ENCODE peak calls at places on chromosome 6, in five cellular contexts. One of them, this sample, is unnamed. For H3K36me3 and H3K4me1, the result is how much of the 10 kb centered on the place peaks cover.

GRCh38 chr6:161318456-161318855 is 44.6 kb upstream of the AGPAT4 start:
- DNase-seq in ovary: no peak
- DNase-seq in SK-N-SH: no peak
- DNase-seq in HepG2: peak
- DNase-seq in GM12878: no peak
- DNase-seq in this sample: no peak

GRCh38 chr6:38549180-38549579 is 90.5 kb downstream of the BTBD9 start:
- DNase-seq in ovary: no peak
- DNase-seq in SK-N-SH: no peak
- DNase-seq in HepG2: no peak
- DNase-seq in GM12878: no peak
- DNase-seq in this sample: no peak

GRCh38 chr6:44072959-44073611 is 54.2 kb downstream of the MRPL14 start:
- DNase-seq in ovary: peak
- DNase-seq in SK-N-SH: peak
- DNase-seq in HepG2: peak
- DNase-seq in GM12878: no peak
- DNase-seq in this sample: peak

GRCh38 chr6:115444079-115444478 is 616.6 kb downstream of the FRK start:
- DNase-seq in ovary: no peak
- DNase-seq in SK-N-SH: peak
- DNase-seq in HepG2: no peak
- DNase-seq in GM12878: no peak
- DNase-seq in this sample: no peak

GRCh38 chr6:141848029-141848890 is 284.5 kb upstream of the GJE1 start:
- DNase-seq in ovary: no peak
- DNase-seq in SK-N-SH: no peak
- DNase-seq in HepG2: no peak
- DNase-seq in GM12878: no peak
- DNase-seq in this sample: peak

GRCh38 chr6:33802186-33803061 is 1.4 kb downstream of the MLN start:
- DNase-seq in ovary: no peak
- DNase-seq in SK-N-SH: no peak
- DNase-seq in HepG2: no peak
- DNase-seq in GM12878: no peak
- DNase-seq in this sample: no peak

GRCh38 chr6:136921521-136921935 is 573 bp upstream of the SLC35D3 start:
- DNase-seq in ovary: no peak
- DNase-seq in SK-N-SH: peak
- DNase-seq in HepG2: no peak
- DNase-seq in GM12878: no peak
- DNase-seq in this sample: peak

GRCh38 chr6:125986956-125987617 is 747 bp downstream of the TRMT11 start:
- DNase-seq in ovary: no peak
- DNase-seq in SK-N-SH: peak
- DNase-seq in HepG2: peak
- DNase-seq in GM12878: peak
- DNase-seq in this sample: no peak

GRCh38 chr6:159012201-159012600 is 12.2 kb upstream of the RSPH3 start:
- DNase-seq in ovary: no peak
- DNase-seq in SK-N-SH: no peak
- DNase-seq in HepG2: no peak
- DNase-seq in GM12878: no peak
- DNase-seq in this sample: no peak

GRCh38 chr6:73680289-73680688 is 15.7 kb upstream of the CD109 start:
- DNase-seq in ovary: no peak
- DNase-seq in SK-N-SH: no peak
- DNase-seq in HepG2: no peak
- DNase-seq in GM12878: peak
- DNase-seq in this sample: no peak

GRCh38 chr6:106064766-106065165 is 21.4 kb upstream of the PRDM1 start:
- DNase-seq in ovary: no peak
- DNase-seq in SK-N-SH: no peak
- DNase-seq in HepG2: no peak
- DNase-seq in GM12878: no peak
- DNase-seq in this sample: no peak

GRCh38 chr6:134247271-134247833 is 70.6 kb downstream of the SGK1 start:
- DNase-seq in ovary: no peak
- DNase-seq in SK-N-SH: no peak
- DNase-seq in HepG2: no peak
- DNase-seq in GM12878: peak
- DNase-seq in this sample: peak

GRCh38 chr6:87196275-87196842 is 41.0 kb downstream of the ZNF292 start:
- DNase-seq in ovary: no peak
- DNase-seq in SK-N-SH: no peak
- DNase-seq in HepG2: no peak
- DNase-seq in GM12878: no peak
- DNase-seq in this sample: no peak

GRCh38 chr6:112332274-112332673 is 14.9 kb upstream of the RFPL4B start:
- DNase-seq in ovary: no peak
- DNase-seq in SK-N-SH: no peak
- DNase-seq in HepG2: no peak
- DNase-seq in GM12878: no peak
- DNase-seq in this sample: no peak

GRCh38 chr6:102660288-102660687 is 1266.8 kb downstream of the GRIK2 start:
- DNase-seq in ovary: no peak
- DNase-seq in SK-N-SH: no peak
- DNase-seq in HepG2: no peak
- DNase-seq in GM12878: no peak
- DNase-seq in this sample: no peak

DNA sequence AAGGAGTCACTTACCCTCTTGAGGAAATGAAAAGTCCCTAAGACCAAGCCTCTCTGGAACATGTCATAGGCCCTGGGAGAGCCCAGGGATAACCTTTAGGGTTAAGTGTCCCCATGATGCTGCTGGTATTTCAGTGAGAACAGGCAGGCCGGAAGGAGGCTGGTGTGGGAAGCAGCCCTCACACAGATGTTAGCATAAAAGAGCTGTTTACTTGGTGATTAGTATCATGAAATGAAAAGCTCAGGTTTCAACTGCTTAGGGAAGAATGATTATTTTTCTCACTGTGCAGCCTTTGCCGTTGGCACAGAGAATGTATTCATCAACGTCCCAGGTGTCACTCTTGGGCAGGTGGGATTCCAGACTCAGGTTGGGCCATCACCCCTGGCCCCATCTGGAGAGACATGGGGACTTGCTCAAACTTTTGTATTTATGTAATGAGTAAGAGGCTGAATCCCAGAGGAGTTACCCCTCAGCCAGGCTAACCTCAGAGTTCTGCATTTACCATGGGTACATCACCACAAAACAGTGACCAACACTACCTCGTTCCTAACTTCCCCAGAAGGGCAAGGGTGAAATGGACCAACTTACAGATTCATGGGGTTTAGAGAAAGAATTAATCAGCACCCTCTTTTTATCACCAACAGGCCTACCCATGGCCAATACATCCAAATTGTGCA is 260.1 kb upstream of the MARCKS start:
- DNase-seq in ovary: no peak
- DNase-seq in SK-N-SH: no peak
- DNase-seq in HepG2: no peak
- DNase-seq in GM12878: no peak
- DNase-seq in this sample: no peak
- TF ChIP-seq EP300 in ovary: no peak
- TF ChIP-seq EP300 in SK-N-SH: no peak
- TF ChIP-seq EP300 in HepG2: no peak
- TF ChIP-seq EP300 in GM12878: no peak
- TF ChIP-seq EP300 in this sample: no peak

DNA sequence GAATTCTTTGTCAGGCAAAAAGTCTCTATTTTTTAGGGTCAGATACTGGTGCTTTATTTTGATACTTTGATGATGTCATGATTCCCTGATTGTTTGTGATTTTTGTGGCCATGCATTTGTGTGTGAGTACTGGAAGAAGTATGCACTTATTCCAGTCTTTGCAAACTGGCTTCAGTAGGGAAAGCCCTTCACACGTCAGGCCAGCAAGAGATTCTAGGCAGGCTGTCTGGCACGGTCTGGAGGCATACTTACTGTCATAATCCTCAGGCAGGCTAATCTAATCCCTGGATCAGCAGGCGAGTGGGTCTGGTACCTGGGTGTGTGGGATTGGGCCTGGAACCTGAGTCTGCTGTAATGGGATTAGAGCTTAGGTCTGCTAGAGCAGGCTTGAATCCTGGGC is 391.8 kb upstream of the MMS22L start:
- DNase-seq in ovary: no peak
- DNase-seq in SK-N-SH: no peak
- DNase-seq in HepG2: no peak
- DNase-seq in GM12878: no peak
- DNase-seq in this sample: no peak
- H3K36me3 ChIP-seq in ovary: under half
- H3K36me3 ChIP-seq in SK-N-SH: under half
- H3K36me3 ChIP-seq in HepG2: under half
- H3K36me3 ChIP-seq in GM12878: under half
- H3K36me3 ChIP-seq in this sample: under half

GRCh38 chr6:160141001-160141726 is 19.5 kb downstream of the SLC22A1 start:
- DNase-seq in ovary: no peak
- DNase-seq in SK-N-SH: no peak
- DNase-seq in HepG2: no peak
- DNase-seq in GM12878: no peak
- DNase-seq in this sample: no peak

GRCh38 chr6:160138839-160139419 is 17.3 kb downstream of the SLC22A1 start:
- DNase-seq in ovary: no peak
- DNase-seq in SK-N-SH: no peak
- DNase-seq in HepG2: no peak
- DNase-seq in GM12878: no peak
- DNase-seq in this sample: no peak

GRCh38 chr6:160137130-160137988 is 15.7 kb downstream of the SLC22A1 start:
- DNase-seq in ovary: no peak
- DNase-seq in SK-N-SH: no peak
- DNase-seq in HepG2: peak
- DNase-seq in GM12878: no peak
- DNase-seq in this sample: no peak

GRCh38 chr6:160137989-160138835 is 16.6 kb downstream of the SLC22A1 start:
- DNase-seq in ovary: peak
- DNase-seq in SK-N-SH: peak
- DNase-seq in HepG2: peak
- DNase-seq in GM12878: peak
- DNase-seq in this sample: peak

DNA sequence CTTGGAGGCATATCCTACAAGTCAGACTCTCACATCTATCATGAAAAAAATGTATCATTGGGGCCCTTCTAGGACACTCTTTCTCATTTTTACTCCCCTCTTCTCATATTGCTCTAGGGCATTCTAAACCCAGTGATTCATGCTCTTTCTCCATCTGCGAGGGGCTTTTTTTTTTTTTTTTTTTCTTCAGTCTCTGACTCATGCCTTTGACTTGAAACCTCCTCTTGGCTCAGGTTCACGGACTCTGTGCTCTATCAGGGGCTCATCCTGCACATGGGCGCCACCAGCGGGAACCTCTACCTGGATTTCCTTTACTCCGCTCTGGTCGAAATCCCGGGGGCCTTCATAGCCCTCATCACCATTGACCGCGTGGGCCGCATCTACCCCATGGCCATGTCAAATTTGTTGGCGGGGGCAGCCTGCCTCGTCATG is 17.8 kb downstream of the SLC22A1 start:
- DNase-seq in ovary: peak
- DNase-seq in SK-N-SH: no peak
- DNase-seq in HepG2: no peak
- DNase-seq in GM12878: no peak
- DNase-seq in this sample: no peak
- H3K4me1 ChIP-seq in ovary: under half
- H3K4me1 ChIP-seq in SK-N-SH: under half
- H3K4me1 ChIP-seq in HepG2: half or more
- H3K4me1 ChIP-seq in GM12878: under half
- H3K4me1 ChIP-seq in this sample: under half

DNA sequence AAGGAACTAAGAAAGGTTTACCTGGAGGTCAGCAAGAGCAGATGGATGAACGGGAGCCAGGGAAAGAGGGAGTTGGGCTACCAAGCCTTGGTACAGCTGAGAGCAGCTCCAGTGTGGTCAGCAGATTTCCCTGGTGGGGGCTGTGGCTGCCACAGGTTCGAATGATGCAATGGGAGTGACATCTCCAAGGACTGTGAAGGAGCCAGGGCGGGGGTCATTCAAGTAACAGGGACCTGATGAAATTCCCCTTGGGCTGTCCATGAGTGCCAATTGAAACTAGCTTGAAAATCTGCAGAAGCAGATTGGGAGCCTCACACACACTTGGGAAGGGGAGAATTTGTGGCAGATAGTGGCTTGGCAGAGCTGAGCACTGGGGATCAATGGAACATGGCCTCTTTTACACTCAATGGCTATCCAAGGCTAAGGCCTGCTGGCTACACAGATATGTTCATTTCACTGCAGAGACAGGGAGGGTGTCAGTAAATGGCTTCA is 247.0 kb upstream of the ECI2 start:
- DNase-seq in ovary: no peak
- DNase-seq in SK-N-SH: no peak
- DNase-seq in HepG2: no peak
- DNase-seq in GM12878: no peak
- DNase-seq in this sample: no peak
- TF ChIP-seq EP300 in ovary: no peak
- TF ChIP-seq EP300 in SK-N-SH: no peak
- TF ChIP-seq EP300 in HepG2: no peak
- TF ChIP-seq EP300 in GM12878: no peak
- TF ChIP-seq EP300 in this sample: no peak

DNA sequence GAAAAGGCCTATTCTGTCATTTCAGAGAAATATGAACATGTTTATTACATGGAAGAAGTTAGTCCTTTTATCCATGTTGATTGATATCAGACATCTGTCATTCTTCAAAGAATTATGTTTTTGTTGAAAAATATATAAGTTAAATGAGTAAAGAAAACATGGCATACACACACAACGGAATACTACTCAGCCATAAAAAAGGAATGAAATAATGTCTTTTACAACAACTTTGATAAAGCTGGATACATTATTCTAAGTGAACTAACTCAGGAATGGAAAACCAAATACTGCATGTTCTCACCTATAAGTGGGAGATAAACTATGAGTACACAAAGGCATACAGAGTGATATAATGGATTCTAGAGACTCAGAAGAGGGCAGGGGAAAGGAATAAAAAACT is 9.3 kb downstream of the FKBP5 start:
- DNase-seq in ovary: no peak
- DNase-seq in SK-N-SH: no peak
- DNase-seq in HepG2: no peak
- DNase-seq in GM12878: no peak
- DNase-seq in this sample: no peak
- H3K36me3 ChIP-seq in ovary: under half
- H3K36me3 ChIP-seq in SK-N-SH: under half
- H3K36me3 ChIP-seq in HepG2: under half
- H3K36me3 ChIP-seq in GM12878: under half
- H3K36me3 ChIP-seq in this sample: under half

GRCh38 chr6:42984001-42984923 is at the start of gene PPP2R5D:
- DNase-seq in ovary: peak
- DNase-seq in SK-N-SH: peak
- DNase-seq in HepG2: peak
- DNase-seq in GM12878: peak
- DNase-seq in this sample: peak
- H3K4me1 ChIP-seq in ovary: under half
- H3K4me1 ChIP-seq in SK-N-SH: under half
- H3K4me1 ChIP-seq in HepG2: half or more
- H3K4me1 ChIP-seq in GM12878: under half
- H3K4me1 ChIP-seq in this sample: under half

GRCh38 chr6:71226151-71226550 is 62.5 kb upstream of the OGFRL1 start:
- DNase-seq in ovary: no peak
- DNase-seq in SK-N-SH: no peak
- DNase-seq in HepG2: no peak
- DNase-seq in GM12878: no peak
- DNase-seq in this sample: no peak
- TF ChIP-seq EP300 in ovary: no peak
- TF ChIP-seq EP300 in SK-N-SH: no peak
- TF ChIP-seq EP300 in HepG2: no peak
- TF ChIP-seq EP300 in GM12878: no peak
- TF ChIP-seq EP300 in this sample: no peak